ENCODE peak calls at places on chromosomes 13 and 19, in eight cellular contexts. D is left ventricle myocardium inferior, E is HFF-Myc, S is body of pancreas, O is DND-41, F is tibial artery, A is bronchial epithelial cell, P is choroid plexus epithelial cell. N is an unnamed sample.

GRCh38 chr19:43743059-43743458 is 11.7 kb downstream of the SMG9 start:
- DNase-seq in D (no peak), E (no peak), S (no peak), O (no peak), F (no peak), A (no peak), P (peak; percentile 81), N (peak; percentile 48)

GRCh38 chr19:33798701-33799111 is 2.0 kb downstream of the KCTD15 start:
- DNase-seq in D (no peak), E (no peak), S (no peak), O (no peak), F (no peak), A (no peak), P (peak; percentile 67), N (peak; percentile 41)

GRCh38 chr19:17333611-17334413 is 843 bp downstream of the ANO8 start:
- DNase-seq in D (no peak), E (peak; percentile 37), S (peak; percentile 32), O (peak; percentile 85), F (no peak), A (peak; percentile 74), P (peak; percentile 84), N (peak; percentile 87)

GRCh38 chr13:113647351-113648217 is 10.4 kb downstream of the ATP4B start:
- DNase-seq in D (peak; percentile 89), E (peak; percentile 1), S (peak; percentile 98), O (no peak), F (peak; percentile 97), A (peak; percentile 39), P (peak; percentile 9), N (peak; percentile 24)

GRCh38 chr19:41356984-41357739 is 3.4 kb upstream of the TGFB1 start:
- DNase-seq in D (no peak), E (no peak), S (no peak), O (no peak), F (no peak), A (no peak), P (no peak), N (no peak)

GRCh38 chr13:79593611-79594275 is 112.8 kb downstream of the NDFIP2 start:
- DNase-seq in D (no peak), E (peak; percentile 26), S (no peak), O (no peak), F (no peak), A (peak; percentile 85), P (peak; percentile 64), N (peak; percentile 76)

GRCh38 chr13:37348916-37349653 is 243.6 kb upstream of the CSNK1A1L start:
- DNase-seq in D (no peak), E (no peak), S (no peak), O (no peak), F (no peak), A (no peak), P (no peak), N (no peak)

GRCh38 chr19:30178721-30179402 is 193.3 kb upstream of the ZNF536 start:
- DNase-seq in D (no peak), E (no peak), S (no peak), O (no peak), F (no peak), A (no peak), P (no peak), N (no peak)

DNA sequence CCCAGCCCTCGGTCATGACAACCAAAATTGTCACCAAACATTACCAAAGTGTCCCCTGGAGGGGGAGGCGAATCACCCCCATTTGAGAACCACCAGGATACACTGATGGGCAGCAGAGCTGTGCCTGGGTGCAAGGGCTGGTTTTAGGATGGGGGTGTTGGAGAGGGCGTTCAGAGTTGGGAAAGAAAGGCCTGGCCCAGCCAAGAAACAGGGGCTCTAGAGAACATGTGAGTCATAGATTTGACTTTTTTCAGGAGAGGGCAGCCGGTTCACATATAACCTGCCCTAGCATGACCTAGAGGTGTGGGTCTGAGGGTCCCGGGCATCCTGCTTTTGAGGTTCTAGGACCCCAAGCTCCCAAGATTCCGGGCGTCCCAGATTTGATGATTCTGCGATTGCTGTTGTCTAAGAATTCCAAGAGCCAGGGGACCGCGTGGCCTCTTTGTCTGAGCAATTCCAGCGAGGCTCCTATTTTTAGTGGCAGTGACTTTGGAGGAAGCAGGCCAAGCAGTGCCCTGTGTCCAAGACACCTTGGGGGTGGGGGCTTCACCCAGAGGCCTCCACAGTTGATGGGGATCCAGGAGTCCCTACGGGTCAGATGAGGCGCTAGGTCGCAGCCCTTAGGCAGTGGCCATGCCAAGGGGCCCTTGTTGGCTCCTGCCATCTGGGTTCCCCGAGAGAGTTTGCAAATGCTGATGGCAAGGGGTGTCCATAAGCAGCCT is 5.1 kb downstream of the WIZ start:
- DNase-seq in D (no peak), E (no peak), S (no peak), O (no peak), F (peak; percentile 82), A (no peak), P (no peak), N (no peak)
- H3K4me3 ChIP-seq in D (no peak overlapping the region), E (no peak overlapping the region), S (no peak overlapping the region), O (no peak overlapping the region), F (no peak overlapping the region), A (no peak overlapping the region), P (no peak overlapping the region), N (no peak overlapping the region)

DNA sequence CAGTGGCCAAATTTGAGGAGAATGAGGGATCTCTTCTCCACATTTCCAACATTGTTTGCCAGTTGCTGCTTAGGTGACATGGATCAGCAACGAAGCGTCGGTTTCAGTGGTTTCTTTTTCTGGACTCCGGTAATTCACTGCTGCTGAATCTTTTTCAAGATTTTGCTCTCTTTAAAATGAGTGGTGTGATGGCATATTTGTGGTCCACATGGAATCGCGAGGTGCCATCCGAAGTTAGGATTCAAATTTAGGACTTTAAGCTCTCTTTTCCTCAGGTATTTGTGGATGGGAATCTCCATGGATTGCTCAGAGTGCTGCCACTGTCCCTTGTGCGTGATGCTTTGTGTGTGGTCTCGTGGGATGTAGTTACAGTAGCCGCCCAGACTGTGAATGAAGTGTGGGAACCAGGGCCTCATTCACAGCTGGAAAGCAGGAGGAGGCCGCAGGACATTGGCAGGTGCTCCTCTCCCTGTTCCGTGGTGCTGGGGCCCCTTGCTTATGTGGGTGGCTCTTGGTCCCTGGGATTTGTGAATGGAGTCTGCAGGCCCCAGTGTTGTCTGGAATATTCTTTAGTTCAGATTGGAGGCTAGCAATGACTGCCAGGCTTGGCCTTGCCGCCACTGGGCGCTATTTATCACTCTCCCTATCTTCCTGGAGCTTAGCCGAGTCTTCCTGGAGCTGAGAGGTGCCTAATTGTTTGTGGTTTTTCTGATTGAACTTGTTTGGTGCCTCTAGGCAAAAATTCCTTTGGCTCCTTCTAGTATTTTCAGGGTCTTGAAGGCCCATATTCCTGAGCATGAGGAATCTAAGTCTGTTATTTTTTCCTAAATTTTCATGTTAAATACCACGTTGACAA is 1.5 kb downstream of the ILF3 start:
- DNase-seq in D (no peak), E (no peak), S (peak; percentile 70), O (peak; percentile 23), F (no peak), A (peak; percentile 34), P (peak; percentile 50), N (peak; percentile 26)
- TF ChIP-seq CTCF in D (no peak), E (no peak), S (no peak), O (no peak), F (no peak), A (peak; percentile 10), P (peak; percentile 29), N (no peak)

DNA sequence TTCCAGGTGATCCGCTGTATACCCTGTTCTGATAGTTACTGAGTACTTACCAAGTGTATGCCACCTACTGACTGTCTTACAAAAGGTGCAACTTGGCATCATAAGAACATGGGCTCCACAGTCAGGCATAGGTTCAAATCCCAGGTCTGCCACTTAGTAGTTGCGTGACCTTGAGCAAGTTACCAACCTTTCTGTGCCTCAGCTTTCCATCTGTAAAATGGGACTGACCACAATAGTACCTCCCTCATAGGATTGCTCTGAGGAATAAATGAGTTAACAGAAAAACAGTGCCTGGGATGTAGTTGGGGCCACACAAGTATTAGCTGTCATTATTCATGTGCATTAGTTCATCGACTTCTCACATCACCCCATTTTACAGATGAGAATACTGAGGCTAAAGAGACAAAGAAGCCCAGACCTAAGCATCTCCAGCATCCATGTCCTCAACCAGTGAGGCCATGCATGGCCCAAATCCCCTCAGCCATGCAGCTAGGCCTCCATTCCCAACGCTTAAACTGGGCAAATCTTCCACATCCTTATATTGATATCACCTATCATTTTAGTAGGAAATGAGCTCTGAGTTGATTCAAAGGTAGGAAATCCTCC is 51.3 kb upstream of the UBE2L5 start:
- DNase-seq in D (no peak), E (no peak), S (no peak), O (no peak), F (no peak), A (no peak), P (no peak), N (no peak)
- H3K4me3 ChIP-seq in D (no peak overlapping the region), E (no peak overlapping the region), S (no peak overlapping the region), O (no peak overlapping the region), F (no peak overlapping the region), A (no peak overlapping the region), P (no peak overlapping the region), N (no peak overlapping the region)

GRCh38 chr13:33285420-33286124 is at the start of gene STARD13:
- DNase-seq in D (peak; percentile 94), E (peak; percentile 92), S (peak; percentile 93), O (no peak), F (peak; percentile 98), A (peak; percentile 90), P (peak; percentile 98), N (peak; percentile 98)
- TF ChIP-seq CTCF in D (peak; percentile 65), E (peak; percentile 41), S (peak; percentile 6), O (no peak), F (peak; percentile 45), A (peak; percentile 24), P (peak; percentile 65), N (peak; percentile 49)

GRCh38 chr19:56507446-56508281 is at the start of gene ZNF471:
- DNase-seq in D (peak; percentile 99), E (peak; percentile 92), S (peak; percentile 99), O (peak; percentile 95), F (peak; percentile 99), A (peak; percentile 95), P (peak; percentile 99), N (peak; percentile 99)
- H3K4me3 ChIP-seq in D (peak within 1 kb of the TSS; percentile 86), E (peak within 1 kb of the TSS; percentile 48), S (peak within 1 kb of the TSS; percentile 90), O (peak within 1 kb of the TSS; percentile 63), F (peak within 1 kb of the TSS; percentile 69), A (peak within 1 kb of the TSS; percentile 61), P (peak within 1 kb of the TSS; percentile 90), N (peak within 1 kb of the TSS; percentile 62)

GRCh38 chr13:42816538-42816937 is 35.2 kb downstream of the FAM216B start:
- DNase-seq in D (no peak), E (no peak), S (no peak), O (no peak), F (no peak), A (peak; percentile 20), P (no peak), N (no peak)
- TF ChIP-seq CTCF in D (no peak), E (no peak), S (no peak), O (no peak), F (no peak), A (peak; percentile 10), P (peak; percentile 38), N (peak; percentile 14)

DNA sequence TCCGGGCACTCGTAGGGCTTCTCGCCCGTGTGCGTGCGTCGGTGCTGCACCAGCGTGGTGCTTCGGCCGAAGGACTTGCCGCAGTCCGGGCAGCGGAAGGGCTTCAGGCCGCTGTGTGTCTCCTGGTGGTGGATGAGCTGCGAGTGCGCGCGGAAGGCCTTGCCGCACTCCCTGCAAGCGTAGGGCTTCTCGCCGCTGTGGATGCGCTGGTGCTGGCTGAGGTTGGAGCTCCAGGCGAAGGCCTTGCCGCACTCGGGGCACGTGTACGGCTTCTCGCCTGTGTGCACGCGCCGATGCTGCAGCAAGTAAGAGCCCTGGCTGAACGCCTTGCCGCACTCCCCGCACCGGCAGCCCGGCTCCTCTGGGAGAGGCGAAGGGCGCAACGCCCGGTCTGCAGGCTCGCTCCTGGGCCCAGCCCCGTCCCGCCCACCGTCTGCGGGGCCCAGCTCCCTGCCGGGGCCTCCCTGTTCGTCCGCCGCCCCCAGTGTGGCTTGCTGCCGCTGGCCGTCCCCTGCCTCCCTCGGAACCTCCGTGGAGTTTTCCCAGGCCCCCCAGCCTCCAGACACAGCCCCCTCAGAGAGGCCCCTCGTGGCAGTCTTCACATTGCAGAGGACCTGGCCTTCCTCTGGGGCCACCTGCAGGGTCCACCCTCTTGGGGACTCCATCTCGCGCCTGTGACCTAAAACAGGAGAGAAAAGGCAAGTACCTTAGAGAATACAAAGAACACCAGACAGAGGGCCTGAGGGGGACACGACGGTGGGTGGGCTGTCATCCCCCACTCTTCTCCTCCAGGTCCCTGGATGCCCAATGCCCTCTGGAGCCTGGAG is 3.9 kb upstream of the A1BG start:
- DNase-seq in D (no peak), E (no peak), S (no peak), O (no peak), F (no peak), A (no peak), P (peak; percentile 46), N (no peak)
- H3K4me3 ChIP-seq in D (peak overlapping the region; percentile 64), E (peak overlapping the region; percentile 30), S (no peak overlapping the region), O (no peak overlapping the region), F (no peak overlapping the region), A (no peak overlapping the region), P (peak overlapping the region; percentile 22), N (no peak overlapping the region)

N was measured in astrocyte of the spinal cord.